ENCODE peak calls at places on chromosomes 6 and 20, in eight cellular contexts. S is NCI-H446 treated with DMSO at 0.1 percent for 48 hours; R is NCI-H510A treated with DMSO at 0.1 percent for 48 hours; D is effector CD4-positive, alpha-beta T cell; J is AG08396; G is heart right ventricle; M is cardiac fibroblast; Q is ELR. Z is an unnamed sample.

GRCh38 chr20:58075565-58075964 is 152.9 kb downstream of the ANKRD60 start:
- DNase-seq in G (no peak), M (no peak), S (no peak), D (no peak), Q (no peak), J (no peak), R (no peak), Z (no peak)

GRCh38 chr6:9126845-9127560 is 691.7 kb upstream of the SLC35B3 start:
- DNase-seq in R (no peak), S (no peak), Q (peak; percentile 99), J (peak; percentile 53), G (no peak), D (no peak), M (peak; percentile 39), Z (no peak)

GRCh38 chr6:109687271-109687721 is 3.7 kb downstream of the AK9 start:
- DNase-seq in S (peak; percentile 80), J (peak; percentile 66), Q (peak; percentile 87), R (no peak), G (no peak), D (no peak), M (peak; percentile 97), Z (peak; percentile 80)

GRCh38 chr6:100460650-100461204 is 4.0 kb downstream of the SIM1 start:
- DNase-seq in S (no peak), D (no peak), J (no peak), G (no peak), Q (peak; percentile 79), M (no peak), R (no peak), Z (no peak)

GRCh38 chr20:63252157-63252780 is 2.0 kb downstream of the NKAIN4 start:
- DNase-seq in J (no peak), R (no peak), D (no peak), S (no peak), Q (no peak), G (no peak), M (no peak), Z (no peak)

GRCh38 chr20:46701986-46702385 is 7.5 kb upstream of the SLC2A10 start:
- DNase-seq in R (no peak), G (no peak), S (no peak), Q (no peak), J (no peak), D (no peak), M (no peak), Z (no peak)

GRCh38 chr6:119533603-119534279 is 184.2 kb upstream of the MAN1A1 start:
- DNase-seq in M (peak; percentile 82), J (peak; percentile 45), S (no peak), G (no peak), Q (peak; percentile 88), D (no peak), R (peak; percentile 28), Z (peak; percentile 43)

GRCh38 chr20:46571418-46571817 is 21.0 kb upstream of the OCSTAMP start:
- DNase-seq in M (no peak), D (no peak), S (no peak), Q (no peak), J (no peak), R (no peak), G (no peak), Z (no peak)

GRCh38 chr6:44034931-44035345 is 92.3 kb downstream of the MRPL14 start:
- DNase-seq in S (no peak), J (no peak), D (no peak), R (no peak), Q (no peak), G (no peak), M (peak; percentile 48), Z (no peak)

GRCh38 chr20:8693709-8694108 is 375.2 kb upstream of the PLCB4 start:
- DNase-seq in D (no peak), Q (peak; percentile 87), G (no peak), S (no peak), M (peak; percentile 76), J (peak; percentile 61), R (no peak), Z (peak; percentile 8)

GRCh38 chr6:106097368-106098231 is 11.5 kb downstream of the PRDM1 start:
- DNase-seq in M (peak; percentile 69), G (no peak), R (peak; percentile 31), Q (peak; percentile 51), D (peak; percentile 45), S (no peak), J (no peak), Z (peak; percentile 60)

GRCh38 chr20:11266571-11266970 is 592.8 kb upstream of the JAG1 start:
- DNase-seq in R (no peak), S (no peak), G (no peak), D (no peak), J (no peak), Q (no peak), M (peak; percentile 2), Z (no peak)

Z was measured in AG09309.